ENCODE peak calls at places on chromosomes 12 and 14, in five cellular contexts. A is upper lobe of left lung, Q is endodermal cell, H is AG04450, M is OCI-LY7. J is an unnamed sample.

GRCh38 chr12:106767954-106768501 is 6.5 kb upstream of the RIC8B start:
- DNase-seq in A (no peak), Q (peak; percentile 88), H (no peak), M (no peak), J (peak; percentile 12)

GRCh38 chr14:48936352-48936751 is 649.8 kb downstream of the RPS29 start:
- DNase-seq in A (no peak), Q (no peak), H (no peak), M (no peak), J (peak; percentile 76)

GRCh38 chr14:53151523-53151866 is 1.6 kb downstream of the DDHD1 start:
- DNase-seq in A (no peak), Q (no peak), H (no peak), M (no peak), J (no peak)

GRCh38 chr12:67534671-67535070 is 113.9 kb upstream of the DYRK2 start:
- DNase-seq in A (no peak), Q (no peak), H (peak; percentile 16), M (no peak), J (peak; percentile 89)

GRCh38 chr12:66550626-66551025 is 128.2 kb downstream of the GRIP1 start:
- DNase-seq in A (no peak), Q (no peak), H (no peak), M (peak; percentile 18), J (no peak)

GRCh38 chr14:95046711-95047681 is 110.3 kb downstream of the DICER1 start:
- DNase-seq in A (no peak), Q (peak; percentile 40), H (no peak), M (no peak), J (no peak)

GRCh38 chr12:52280319-52280795 is 5.9 kb downstream of the KRT86 start:
- DNase-seq in A (no peak), Q (peak; percentile 38), H (peak; percentile 72), M (no peak), J (peak; percentile 83)

GRCh38 chr12:94731733-94732360 is 81.5 kb upstream of the TMCC3 start:
- DNase-seq in A (no peak), Q (peak; percentile 77), H (no peak), M (no peak), J (no peak)

GRCh38 chr12:77122236-77122635 is 56.9 kb upstream of the E2F7 start:
- DNase-seq in A (no peak), Q (no peak), H (peak; percentile 76), M (no peak), J (peak; percentile 78)

GRCh38 chr12:72957454-72957853 is 685.3 kb downstream of the TRHDE start:
- DNase-seq in A (no peak), Q (no peak), H (no peak), M (no peak), J (no peak)

GRCh38 chr14:91406982-91407381 is 10.6 kb downstream of the CCDC88C start:
- DNase-seq in A (no peak), Q (no peak), H (no peak), M (no peak), J (no peak)

GRCh38 chr12:112808176-112808575 is 16.6 kb downstream of the RPH3A start:
- DNase-seq in A (peak; percentile 6), Q (no peak), H (no peak), M (no peak), J (no peak)

GRCh38 chr12:95218852-95219171 is 1.2 kb downstream of the VEZT start:
- DNase-seq in A (no peak), Q (no peak), H (no peak), M (peak; percentile 74), J (no peak)

GRCh38 chr12:9730591-9730990 is 2.3 kb downstream of the CLECL1 start:
- DNase-seq in A (no peak), Q (no peak), H (no peak), M (peak; percentile 69), J (no peak)

GRCh38 chr12:67025543-67026114 is 243.5 kb upstream of the CAND1 start:
- DNase-seq in A (no peak), Q (peak; percentile 94), H (no peak), M (peak; percentile 40), J (no peak)

DNA sequence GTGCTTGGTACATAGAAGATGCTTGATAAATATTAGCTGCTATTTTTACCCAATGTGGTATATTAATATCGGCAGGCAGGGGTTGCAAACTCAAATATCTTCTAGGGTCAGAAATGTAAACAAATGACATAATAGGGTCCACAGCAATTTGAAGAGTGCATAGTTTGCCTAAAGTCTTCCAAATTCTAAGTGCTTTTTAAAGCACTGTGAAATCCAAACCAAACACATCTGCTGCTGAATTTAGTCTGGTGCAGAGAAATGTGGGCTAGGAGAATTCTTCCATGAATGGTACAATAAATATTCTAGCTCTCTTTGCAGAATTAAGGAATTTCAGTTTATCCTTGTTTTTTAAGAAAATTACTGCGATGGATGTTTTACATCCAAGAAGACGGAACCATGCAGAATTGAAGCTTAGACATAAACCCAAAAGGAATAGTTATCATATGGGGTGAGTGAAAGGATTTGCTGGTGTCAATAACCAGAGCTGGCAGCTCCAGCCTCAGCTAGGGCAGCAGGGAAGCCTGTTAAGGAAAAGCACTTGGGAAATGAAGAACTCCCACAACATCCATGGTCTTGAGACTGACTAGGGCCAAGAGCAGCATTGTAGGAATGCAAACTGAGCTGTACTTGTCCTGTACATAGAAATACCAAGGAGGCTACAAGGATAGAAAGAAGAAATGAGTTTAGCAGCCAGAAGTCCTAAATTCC is 65.5 kb downstream of the PTPRR start:
- DNase-seq in A (no peak), Q (no peak), H (no peak), M (no peak), J (no peak)
- H3K4me3 ChIP-seq in A (no peak overlapping the region), Q (no peak overlapping the region), H (no peak overlapping the region), M (no peak overlapping the region), J (no peak overlapping the region)

GRCh38 chr14:58638231-58639205 is 756 bp downstream of the DACT1 start:
- DNase-seq in A (peak; percentile 89), Q (peak; percentile 79), H (no peak), M (no peak), J (no peak)
- TF ChIP-seq CTCF in A (no peak), Q (no peak), H (peak; percentile 20), M (no peak), J (peak; percentile 19)

GRCh38 chr12:121918679-121919038 is 267 bp downstream of the CFAP251 start:
- DNase-seq in A (no peak), Q (no peak), H (no peak), M (peak; percentile 63), J (no peak)

GRCh38 chr12:121916719-121917118 is 1.7 kb upstream of the CFAP251 start:
- DNase-seq in A (no peak), Q (peak; percentile 89), H (no peak), M (peak; percentile 72), J (no peak)

GRCh38 chr12:121921106-121921505 is 2.7 kb downstream of the CFAP251 start:
- DNase-seq in A (no peak), Q (no peak), H (no peak), M (no peak), J (no peak)

GRCh38 chr12:121915841-121916321 is 2.5 kb upstream of the CFAP251 start:
- DNase-seq in A (no peak), Q (no peak), H (no peak), M (no peak), J (no peak)

DNA sequence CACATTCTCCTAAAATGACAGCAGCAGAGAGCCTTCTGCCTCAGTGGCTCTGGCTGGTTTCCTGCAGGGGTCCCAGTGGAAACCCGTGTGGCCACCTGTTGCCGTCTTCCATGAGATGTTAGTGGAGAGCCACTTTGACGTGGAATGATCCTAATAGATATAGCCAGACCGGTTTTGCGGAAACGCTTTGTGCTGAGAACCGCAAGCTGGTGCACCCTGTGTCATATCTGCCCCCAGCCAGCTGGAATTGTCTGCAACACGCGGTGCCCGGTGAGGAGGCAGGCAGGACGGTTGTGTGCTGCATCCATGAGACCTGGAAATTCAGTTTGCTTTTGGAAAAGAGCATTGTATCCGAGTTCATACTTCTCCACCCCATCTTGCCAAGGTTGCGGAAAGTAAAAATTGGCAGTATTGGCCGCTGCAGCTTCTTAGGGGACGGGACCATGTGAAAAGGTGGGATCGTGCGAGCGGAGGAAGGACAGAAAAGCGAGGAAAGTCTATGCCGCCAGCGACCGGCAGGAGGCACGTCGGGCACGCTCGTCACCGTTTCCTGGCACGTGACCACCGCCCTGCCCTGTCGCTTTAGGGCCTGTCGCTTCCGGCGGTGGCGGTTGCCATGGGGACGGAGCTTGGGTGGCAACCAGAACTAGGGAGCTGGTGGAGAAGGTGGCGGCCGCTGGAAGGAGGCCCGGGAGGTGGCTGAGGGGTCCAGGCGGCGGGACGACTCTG is at the start of gene CFAP251:
- DNase-seq in A (peak; percentile 96), Q (peak; percentile 99), H (no peak), M (peak; percentile 96), J (peak; percentile 31)
- H3K4me3 ChIP-seq in A (peak within 1 kb of the TSS; percentile 53), Q (peak within 1 kb of the TSS; percentile 77), H (peak within 1 kb of the TSS; percentile 1), M (peak within 1 kb of the TSS; percentile 69), J (peak within 1 kb of the TSS; percentile 44)

DNA sequence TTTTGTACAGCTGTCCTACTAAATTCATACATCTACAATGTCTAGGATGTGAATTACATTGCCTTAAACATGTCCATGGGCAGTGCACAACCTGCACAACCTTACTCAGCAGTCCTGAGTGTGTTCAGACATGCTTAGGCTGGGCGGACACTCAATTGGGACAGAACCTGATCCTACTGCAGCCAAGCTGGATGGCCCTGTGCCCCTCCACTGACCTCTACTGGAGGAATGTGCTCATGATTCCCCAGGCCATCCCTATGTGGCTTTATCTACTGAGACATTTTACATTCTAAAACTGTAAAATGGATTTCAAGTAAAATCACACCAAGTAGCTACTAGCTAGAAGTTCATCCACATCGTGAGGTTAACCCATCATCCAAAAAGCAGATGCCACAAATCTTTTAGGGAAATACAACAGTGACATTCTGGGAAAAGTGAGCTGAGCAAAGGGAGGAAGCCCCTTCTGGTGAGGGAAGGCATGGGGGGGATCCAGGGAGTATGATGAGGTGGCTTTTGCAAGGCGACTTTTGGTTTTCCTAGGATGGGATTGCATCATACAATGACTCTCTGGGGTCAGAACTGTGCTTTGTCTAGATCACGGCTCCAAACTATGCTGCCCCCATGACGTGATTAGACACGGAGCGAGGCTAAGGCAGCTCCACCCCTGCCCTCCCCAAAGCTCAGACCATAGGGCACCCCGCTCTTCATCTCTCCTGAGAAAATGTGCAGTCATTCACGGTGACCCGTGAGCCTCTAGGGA is 911.7 kb upstream of the TMEM132C start:
- DNase-seq in A (no peak), Q (peak; percentile 83), H (no peak), M (no peak), J (no peak)
- TF ChIP-seq CTCF in A (no peak), Q (peak; percentile 90), H (peak; percentile 54), M (peak; percentile 49), J (peak; percentile 66)

GRCh38 chr12:131765961-131766360 is 55.1 kb downstream of the SFSWAP start:
- DNase-seq in A (no peak), Q (no peak), H (no peak), M (no peak), J (no peak)
- H3K4me3 ChIP-seq in A (no peak overlapping the region), Q (no peak overlapping the region), H (no peak overlapping the region), M (no peak overlapping the region), J (no peak overlapping the region)

GRCh38 chr12:2693204-2693860 is 101.4 kb upstream of the FKBP4 start:
- DNase-seq in A (no peak), Q (peak; percentile 78), H (no peak), M (peak; percentile 7), J (no peak)
- TF ChIP-seq CTCF in A (no peak), Q (peak; percentile 74), H (peak; percentile 13), M (no peak), J (no peak)

DNA sequence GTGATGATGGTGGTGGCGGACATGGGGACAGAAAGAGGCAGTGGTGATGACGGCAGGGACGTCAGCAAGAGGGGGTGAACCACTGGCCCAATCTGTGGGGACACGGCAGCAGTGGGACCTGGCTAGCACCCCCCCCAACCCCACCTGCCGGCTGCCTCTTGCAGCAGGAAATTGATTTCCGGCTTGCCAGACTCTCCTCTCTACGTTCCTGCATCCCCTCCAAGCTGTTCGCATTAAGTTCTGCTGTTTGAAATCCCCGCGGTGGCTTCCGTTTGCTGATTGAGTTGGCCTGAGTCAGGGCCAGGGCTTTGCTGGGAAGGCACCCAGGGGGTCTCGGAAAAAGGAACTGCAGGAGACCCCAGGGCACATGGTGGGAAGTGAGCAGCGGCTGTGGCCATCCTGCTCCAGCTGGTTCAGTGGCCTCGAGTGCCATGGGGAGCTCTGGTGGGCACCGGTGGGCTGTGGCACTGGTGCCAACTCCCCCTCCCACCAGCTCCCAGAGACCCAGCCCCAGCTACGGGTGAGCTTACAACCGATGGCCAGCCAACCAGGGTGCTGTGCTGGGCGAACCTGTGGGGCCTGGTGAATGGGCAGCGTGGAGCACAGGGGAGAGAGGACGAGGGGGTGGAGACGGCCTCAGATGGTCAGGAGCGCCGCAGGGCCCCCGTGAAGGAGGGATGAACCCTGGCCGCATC is 14.6 kb upstream of the NUDT14 start:
- DNase-seq in A (peak; percentile 65), Q (no peak), H (no peak), M (no peak), J (no peak)
- H3K4me3 ChIP-seq in A (no peak overlapping the region), Q (no peak overlapping the region), H (no peak overlapping the region), M (no peak overlapping the region), J (no peak overlapping the region)

J was measured in astrocyte of the cerebellum.